ENCODE peak calls at places on chromosome 15, in nine cellular contexts. D is endodermal cell, B is nephron progenitor cell, L is hepatocyte, M is progenitor cell of endocrine pancreas, P is cardiac muscle cell, Z is WTC11, O is astrocyte, V is fibroblast of the aortic adventitia. C is an unnamed sample.

GRCh38 chr15:73809728-73810501 is 56.8 kb upstream of the INSYN1 start:
- DNase-seq in M (no peak), V (no peak), O (no peak), L (no peak), B (no peak), D (no peak), Z (no peak), P (no peak), C (no peak)

GRCh38 chr15:48266029-48266428 is 59.9 kb downstream of the SLC12A1 start:
- DNase-seq in P (no peak), D (no peak), M (no peak), B (no peak), Z (no peak), O (no peak), L (no peak), V (no peak), C (no peak)

GRCh38 chr15:101159096-101159935 is 92.5 kb downstream of the CHSY1 start:
- DNase-seq in B (no peak), L (no peak), O (no peak), M (no peak), D (no peak), Z (no peak), P (no peak), V (no peak), C (no peak)

GRCh38 chr15:56524915-56525314 is 60.0 kb upstream of the MNS1 start:
- DNase-seq in B (no peak), O (peak; percentile 64), V (peak; percentile 4), Z (no peak), D (no peak), M (no peak), L (no peak), P (no peak), C (no peak)

GRCh38 chr15:76170426-76170800 is 110.6 kb downstream of the TMEM266 start:
- DNase-seq in D (no peak), P (no peak), V (no peak), Z (no peak), O (no peak), B (no peak), M (no peak), L (no peak), C (no peak)

GRCh38 chr15:94080416-94080815 is 150.9 kb upstream of the MCTP2 start:
- DNase-seq in M (no peak), V (peak; percentile 81), B (peak; percentile 20), L (no peak), Z (peak; percentile 23), P (no peak), O (peak; percentile 81), D (peak; percentile 73), C (no peak)

GRCh38 chr15:100438570-100438969 is 90.2 kb downstream of the CERS3 start:
- DNase-seq in O (peak; percentile 8), M (no peak), P (peak; percentile 80), B (no peak), L (peak; percentile 90), D (no peak), V (peak; percentile 0), Z (no peak), C (no peak)

GRCh38 chr15:75454471-75455418 is 3.3 kb upstream of the SIN3A start:
- DNase-seq in V (peak; percentile 3), M (peak; percentile 57), L (peak; percentile 87), B (peak; percentile 77), O (no peak), D (peak; percentile 87), P (peak; percentile 83), Z (peak; percentile 68), C (peak; percentile 74)

GRCh38 chr15:30954674-30955073 is 36.8 kb downstream of the MTMR10 start:
- DNase-seq in D (no peak), M (no peak), B (no peak), P (no peak), Z (no peak), L (no peak), V (peak; percentile 22), O (peak; percentile 12), C (no peak)

GRCh38 chr15:47990821-47991220 is 130.0 kb upstream of the SLC24A5 start:
- DNase-seq in B (no peak), O (no peak), M (no peak), Z (no peak), P (no peak), D (no peak), L (no peak), V (no peak), C (no peak)

GRCh38 chr15:37106490-37107001 is 6.2 kb upstream of the MEIS2 start:
- DNase-seq in O (no peak), Z (peak; percentile 62), B (peak; percentile 55), L (peak; percentile 76), D (peak; percentile 86), M (no peak), V (peak; percentile 71), P (peak; percentile 80), C (peak; percentile 53)

GRCh38 chr15:22980189-22981136 is at the start of gene CYFIP1:
- DNase-seq in V (peak; percentile 80), L (peak; percentile 94), D (peak; percentile 94), Z (peak; percentile 76), P (peak; percentile 87), B (peak; percentile 80), O (peak; percentile 78), M (peak; percentile 72), C (peak; percentile 86)

GRCh38 chr15:43881944-43882343 is 55.1 kb downstream of the WDR76 start:
- DNase-seq in P (no peak), Z (peak; percentile 67), L (no peak), O (no peak), B (no peak), V (no peak), D (peak; percentile 85), M (no peak), C (peak; percentile 38)

DNA sequence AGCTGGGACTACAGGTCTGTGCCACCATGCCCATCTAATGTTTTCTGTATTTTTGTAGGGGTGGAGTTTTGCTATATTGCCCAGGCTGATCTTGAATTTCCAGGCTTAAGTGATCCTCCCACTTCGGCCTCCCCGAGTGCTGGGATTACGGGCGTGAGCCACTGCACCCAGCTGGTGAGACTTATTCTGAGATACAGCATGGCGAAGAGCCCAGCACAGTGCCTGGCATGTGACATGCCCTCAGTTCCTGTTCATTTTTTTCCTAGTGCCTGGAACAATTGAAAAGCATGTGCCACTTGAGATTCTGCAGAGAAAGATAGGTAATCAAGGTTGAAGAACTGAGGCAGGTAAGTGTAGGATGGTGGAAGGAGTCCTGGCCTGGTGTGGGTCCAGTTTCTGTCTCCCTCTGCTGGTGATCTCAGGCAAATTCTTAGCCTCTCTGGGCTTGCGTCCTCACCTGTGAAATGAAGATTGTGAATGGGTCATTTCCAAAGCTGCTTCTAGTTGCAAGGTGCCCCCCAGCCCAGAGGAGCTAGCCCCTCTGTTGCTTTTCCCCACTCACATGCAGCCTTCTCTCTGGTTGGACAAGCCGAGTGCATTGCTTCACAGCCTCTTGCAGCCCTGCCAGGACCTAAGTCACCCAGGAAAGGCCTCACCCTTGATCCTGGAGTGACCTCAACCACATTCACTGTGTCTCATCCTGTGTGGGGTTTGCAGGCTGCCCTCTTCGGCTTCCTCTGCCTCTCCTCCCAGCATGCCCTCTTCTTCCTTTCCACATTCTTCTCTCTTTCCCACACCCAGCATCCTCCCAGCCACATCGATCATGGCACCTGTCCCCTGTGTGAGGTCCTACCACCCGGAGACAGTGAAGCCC is 4.3 kb upstream of the RHCG start:
- DNase-seq in B (no peak), M (no peak), V (no peak), Z (no peak), L (no peak), D (peak; percentile 62), P (no peak), O (no peak), C (no peak)
- TF ChIP-seq CTCF in B (peak; percentile 6), M (peak; percentile 34), V (peak; percentile 24), Z (peak; percentile 29), L (no peak), D (peak; percentile 63), P (peak; percentile 34), O (peak; percentile 22), C (peak; percentile 24)

GRCh38 chr15:58606577-58607080 is 142.9 kb downstream of the ADAM10 start:
- DNase-seq in M (no peak), D (no peak), P (no peak), V (no peak), L (no peak), Z (no peak), B (no peak), O (no peak), C (no peak)

GRCh38 chr15:58608711-58609110 is 140.8 kb downstream of the ADAM10 start:
- DNase-seq in Z (no peak), P (no peak), M (no peak), O (no peak), B (no peak), V (no peak), L (no peak), D (no peak), C (no peak)

GRCh38 chr15:58616171-58616570 is 133.3 kb downstream of the ADAM10 start:
- DNase-seq in P (no peak), Z (no peak), L (no peak), B (no peak), M (no peak), O (no peak), D (no peak), V (no peak), C (no peak)

GRCh38 chr15:58608129-58608590 is 141.3 kb downstream of the ADAM10 start:
- DNase-seq in B (no peak), O (peak; percentile 81), P (no peak), V (peak; percentile 62), L (no peak), M (no peak), D (no peak), Z (no peak), C (no peak)

GRCh38 chr15:58611731-58612676 is 137.5 kb downstream of the ADAM10 start:
- DNase-seq in V (no peak), O (no peak), L (peak; percentile 25), B (no peak), D (no peak), Z (no peak), M (no peak), P (no peak), C (no peak)
- TF ChIP-seq CTCF in V (no peak), O (no peak), L (no peak), B (no peak), D (peak; percentile 41), Z (no peak), M (no peak), P (no peak), C (no peak)

GRCh38 chr15:85031086-85031943 is 49.7 kb downstream of the PDE8A start:
- DNase-seq in Z (no peak), M (no peak), O (no peak), D (no peak), P (no peak), L (no peak), V (no peak), B (no peak), C (no peak)
- TF ChIP-seq CTCF in Z (no peak), M (no peak), O (no peak), D (no peak), P (no peak), L (no peak), V (no peak), B (no peak), C (no peak)

DNA sequence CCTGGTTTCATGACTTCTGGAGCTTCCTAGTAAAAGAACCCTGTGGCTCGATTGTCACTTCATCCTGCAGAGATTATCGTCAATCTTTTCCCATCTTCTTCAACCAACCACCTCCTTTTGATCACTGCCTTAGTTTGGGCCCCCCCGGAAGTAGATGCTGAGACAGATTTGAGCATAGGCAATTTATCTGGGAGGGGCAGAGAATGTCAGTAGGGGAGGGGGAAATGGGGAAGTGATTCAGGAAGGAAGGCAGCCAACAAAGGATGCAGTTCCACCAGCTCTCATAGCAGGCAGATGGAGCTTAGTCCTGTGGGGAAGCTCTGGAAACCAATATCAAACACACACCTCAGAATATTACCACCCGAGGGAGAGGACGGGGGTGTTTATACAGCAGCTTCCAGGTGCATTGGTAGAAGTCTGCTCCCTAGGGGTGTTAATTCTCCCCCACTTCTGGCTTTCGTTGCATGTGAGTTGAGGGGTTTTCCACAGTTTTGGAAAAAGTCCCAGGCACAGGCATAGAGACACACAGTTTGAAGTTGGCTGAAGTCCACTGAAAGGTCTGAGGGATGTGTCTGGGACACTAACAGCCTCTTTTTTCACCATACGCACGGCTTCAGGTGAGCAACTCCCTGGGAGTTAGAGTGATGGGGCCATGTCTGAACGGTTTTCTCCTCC is 91.6 kb upstream of the TNFAIP8L3 start:
- DNase-seq in V (no peak), D (no peak), Z (no peak), P (no peak), L (no peak), O (no peak), B (no peak), M (no peak), C (no peak)
- TF ChIP-seq CTCF in V (no peak), D (no peak), Z (no peak), P (no peak), L (no peak), O (no peak), B (no peak), M (no peak), C (no peak)

C was measured in endothelial cell.